ENCODE peak calls at places on chromosome 1, in ten cellular contexts. G, S, J, U, O, D, Z, A, V and E are unnamed samples.
A peak's percentile ranks its signal among the peaks of the same experiment; 100 is the strongest.

GRCh38 chr1:40067023-40067422 is 26.5 kb downstream of the CAP1 start:
- DNase-seq in G (no peak), S (no peak), D (no peak), Z (peak; percentile 36), J (no peak), U (no peak), A (no peak), V (no peak), O (no peak), E (no peak)

GRCh38 chr1:246776923-246777322 is 52.7 kb downstream of the SCCPDH start:
- DNase-seq in A (no peak), O (no peak), G (no peak), J (no peak), V (no peak), U (no peak), Z (no peak), D (no peak), S (no peak), E (no peak)

GRCh38 chr1:234965128-234965527 is 163.5 kb downstream of the TOMM20 start:
- DNase-seq in U (no peak), J (no peak), G (no peak), V (no peak), Z (peak; percentile 65), A (no peak), D (no peak), O (no peak), S (no peak), E (no peak)

GRCh38 chr1:93567255-93567918 is 114.2 kb downstream of the BCAR3 start:
- DNase-seq in S (peak; percentile 24), Z (peak; percentile 97), V (peak; percentile 84), A (peak; percentile 65), J (no peak), U (no peak), D (no peak), O (no peak), G (no peak), E (no peak)

GRCh38 chr1:39574646-39575045 is 1.9 kb downstream of the PABPC4 start:
- DNase-seq in O (peak; percentile 31), V (peak; percentile 17), U (no peak), S (no peak), Z (peak; percentile 14), G (no peak), J (no peak), D (no peak), A (peak; percentile 73), E (no peak)

GRCh38 chr1:73998348-73998959 is 199.5 kb downstream of the LRRIQ3 start:
- DNase-seq in O (no peak), J (no peak), G (peak; percentile 42), A (no peak), S (no peak), D (no peak), V (no peak), Z (peak; percentile 55), U (no peak), E (no peak)

GRCh38 chr1:201904579-201904978 is 15.9 kb downstream of the SHISA4 start:
- DNase-seq in O (peak; percentile 41), Z (peak; percentile 95), V (no peak), J (peak; percentile 91), S (no peak), U (peak; percentile 74), G (peak; percentile 50), D (no peak), A (no peak), E (peak; percentile 84)

GRCh38 chr1:921011-921837 is 2.5 kb upstream of the SAMD11 start:
- DNase-seq in D (peak; percentile 24), J (peak; percentile 84), U (peak; percentile 57), S (peak; percentile 70), Z (peak; percentile 79), V (peak; percentile 91), A (peak; percentile 85), G (peak; percentile 93), O (peak; percentile 72), E (peak; percentile 78)

GRCh38 chr1:225448146-225448805 is 20.4 kb upstream of the LBR start:
- DNase-seq in O (peak; percentile 10), G (no peak), U (no peak), Z (no peak), V (no peak), D (no peak), J (peak; percentile 64), A (no peak), S (no peak), E (no peak)

GRCh38 chr1:26218906-26219494 is 15.0 kb upstream of the CEP85 start:
- DNase-seq in A (peak; percentile 63), D (no peak), O (peak; percentile 41), V (no peak), J (no peak), S (peak; percentile 26), U (no peak), G (no peak), Z (no peak), E (peak; percentile 35)

GRCh38 chr1:185960377-185961151 is 226.4 kb downstream of the HMCN1 start:
- DNase-seq in G (peak; percentile 7), J (peak; percentile 73), U (no peak), A (peak; percentile 68), S (peak; percentile 73), O (no peak), V (no peak), D (no peak), Z (peak; percentile 72), E (peak; percentile 55)

GRCh38 chr1:8205771-8206170 is 112.1 kb upstream of the SLC45A1 start:
- DNase-seq in U (no peak), A (no peak), S (no peak), V (no peak), O (no peak), J (no peak), D (no peak), G (no peak), Z (peak; percentile 43), E (no peak)

GRCh38 chr1:235090406-235091069 is 38.1 kb downstream of the TOMM20 start:
- DNase-seq in A (no peak), J (no peak), O (no peak), V (no peak), U (no peak), G (peak; percentile 89), Z (peak; percentile 26), D (no peak), S (no peak), E (no peak)

GRCh38 chr1:234931404-234931973 is 197.1 kb downstream of the TOMM20 start:
- DNase-seq in G (no peak), O (no peak), A (no peak), J (peak; percentile 31), S (no peak), V (no peak), D (no peak), Z (no peak), U (no peak), E (no peak)

GRCh38 chr1:170664828-170665617 is 1.1 kb downstream of the PRRX1 start:
- DNase-seq in S (peak; percentile 55), U (peak; percentile 57), J (peak; percentile 83), D (no peak), Z (peak; percentile 72), O (peak; percentile 34), V (no peak), A (peak; percentile 80), G (peak; percentile 68), E (peak; percentile 72)
- H3K27ac ChIP-seq in S (peak overlapping the region; percentile 92), U (peak overlapping the region; percentile 85), J (peak overlapping the region; percentile 99), D (no peak overlapping the region), Z (no peak overlapping the region), O (peak overlapping the region; percentile 60), V (no peak overlapping the region), A (peak overlapping the region; percentile 91), G (no peak overlapping the region), E (peak overlapping the region; percentile 71)

DNA sequence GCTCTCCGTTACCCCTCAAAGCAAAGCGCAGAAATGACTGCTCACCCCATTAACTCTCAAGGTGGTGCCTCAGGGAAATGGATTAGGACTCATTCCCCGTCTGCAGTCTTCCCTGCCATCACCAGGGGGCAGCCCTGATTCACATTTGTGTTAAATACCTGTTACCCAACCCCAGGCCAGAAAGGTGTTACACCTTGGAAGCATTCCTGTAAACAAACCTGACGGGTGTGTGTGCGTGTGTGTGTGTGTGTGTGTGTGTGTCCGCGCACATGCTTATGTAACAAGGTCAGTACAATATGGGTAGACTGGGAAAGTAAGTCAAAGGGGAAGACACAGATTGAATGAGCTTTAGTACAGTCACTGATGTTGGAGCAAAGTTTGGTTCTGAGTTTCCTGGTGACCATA is 6.3 kb upstream of the GUCA2B start:
- DNase-seq in U (peak; percentile 60), D (peak; percentile 25), A (peak; percentile 68), Z (peak; percentile 66), G (peak; percentile 78), S (peak; percentile 63), O (peak; percentile 91), V (peak; percentile 76), J (no peak), E (no peak)
- H3K27me3 ChIP-seq in U (no peaks in the 10 kb centered on the region), D (no peaks in the 10 kb centered on the region), A (peaks cover 66% of the 10 kb centered on the region), Z (peaks cover 13% of the 10 kb centered on the region), G (no peaks in the 10 kb centered on the region), S (peaks cover 52% of the 10 kb centered on the region), O (peaks cover 23% of the 10 kb centered on the region), V (peaks cover 19% of the 10 kb centered on the region), J (peaks cover 76% of the 10 kb centered on the region), E (no peaks in the 10 kb centered on the region)

GRCh38 chr1:58813801-58814200 is 30.0 kb upstream of the JUN start:
- DNase-seq in S (no peak), G (no peak), V (no peak), O (no peak), Z (no peak), U (no peak), D (no peak), J (no peak), A (no peak), E (no peak)
- H3K27ac ChIP-seq in S (peak overlapping the region; percentile 96), G (no peak overlapping the region), V (no peak overlapping the region), O (peak overlapping the region; percentile 93), Z (no peak overlapping the region), U (no peak overlapping the region), D (peak overlapping the region; percentile 5), J (peak overlapping the region; percentile 86), A (peak overlapping the region; percentile 97), E (peak overlapping the region; percentile 49)

GRCh38 chr1:78231894-78232293 is 186.1 kb downstream of the GIPC2 start:
- DNase-seq in J (no peak), A (no peak), D (no peak), S (no peak), U (no peak), Z (no peak), O (no peak), G (no peak), V (no peak), E (no peak)

GRCh38 chr1:78237364-78237916 is 191.7 kb downstream of the GIPC2 start:
- DNase-seq in O (peak; percentile 71), G (no peak), J (no peak), D (no peak), A (no peak), V (no peak), Z (no peak), U (no peak), S (no peak), E (no peak)

GRCh38 chr1:78240755-78241154 is 195.0 kb downstream of the GIPC2 start:
- DNase-seq in O (no peak), D (no peak), Z (peak; percentile 41), S (no peak), U (no peak), A (no peak), J (no peak), V (no peak), G (peak; percentile 30), E (no peak)

GRCh38 chr1:78232630-78233029 is 186.9 kb downstream of the GIPC2 start:
- DNase-seq in J (no peak), S (no peak), V (no peak), D (no peak), O (no peak), Z (no peak), U (no peak), G (no peak), A (no peak), E (no peak)

DNA sequence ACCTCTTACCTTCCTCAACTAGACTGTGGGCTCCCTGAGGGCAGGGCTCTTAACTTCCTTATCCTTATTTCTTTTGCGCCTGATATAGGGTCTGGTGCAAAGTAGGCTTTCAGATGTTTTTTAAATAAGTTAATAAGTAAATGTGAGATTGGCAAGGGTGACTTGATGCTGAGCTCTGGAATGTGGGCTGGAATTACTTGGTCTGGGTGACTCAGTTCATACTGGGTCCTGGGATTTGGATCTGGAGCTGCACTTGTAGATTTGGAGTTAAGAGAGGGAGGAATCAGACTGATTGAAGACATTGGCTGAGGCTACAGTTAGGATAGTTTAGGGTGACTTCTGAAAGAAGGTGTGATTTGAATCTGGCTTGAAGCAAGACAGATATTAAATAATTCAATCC is 190.9 kb downstream of the GIPC2 start:
- DNase-seq in V (no peak), A (no peak), G (no peak), U (no peak), D (no peak), Z (no peak), J (no peak), S (no peak), O (no peak), E (no peak)
- H3K27me3 ChIP-seq in V (no peaks in the 10 kb centered on the region), A (no peaks in the 10 kb centered on the region), G (peaks cover 94% of the 10 kb centered on the region), U (no peaks in the 10 kb centered on the region), D (no peaks in the 10 kb centered on the region), Z (peaks cover 65% of the 10 kb centered on the region), J (no peaks in the 10 kb centered on the region), S (no peaks in the 10 kb centered on the region), O (no peaks in the 10 kb centered on the region), E (no peaks in the 10 kb centered on the region)